ENCODE peak calls at places on chromosome 1, in seven cellular contexts. B is aorta, X is H1, G is tibial nerve, O is heart left ventricle, H is heart right ventricle, W is breast epithelium. A is an unnamed sample. For H3K4me1, the result is how much of the 10 kb centered on the place peaks cover.

GRCh38 chr1:176546825-176547224 is 83.8 kb downstream of the PAPPA2 start:
- DNase-seq in X (no peak), H (no peak), B (no peak), W (no peak), G (no peak), O (no peak), A (no peak)

GRCh38 chr1:112579801-112580510 is 39.0 kb downstream of the ST7L start:
- DNase-seq in W (no peak), O (no peak), B (no peak), H (no peak), X (no peak), G (no peak), A (no peak)

GRCh38 chr1:51443555-51443954 is 75.5 kb downstream of the EPS15 start:
- DNase-seq in B (no peak), H (no peak), X (no peak), W (no peak), O (no peak), G (no peak), A (no peak)

GRCh38 chr1:239616686-239617085 is 230.3 kb downstream of the CHRM3 start:
- DNase-seq in O (no peak), B (no peak), X (no peak), G (no peak), H (no peak), W (no peak), A (no peak)

GRCh38 chr1:151948506-151948905 is 39.2 kb upstream of the THEM4 start:
- DNase-seq in W (no peak), B (no peak), X (no peak), H (no peak), O (no peak), G (no peak), A (no peak)

GRCh38 chr1:88877382-88877825 is 14.0 kb downstream of the GTF2B start:
- DNase-seq in X (no peak), B (no peak), H (no peak), G (no peak), W (no peak), O (no peak), A (peak)

GRCh38 chr1:9351654-9352271 is 59.1 kb downstream of the SPSB1 start:
- DNase-seq in H (no peak), O (no peak), W (no peak), G (no peak), X (no peak), B (no peak), A (no peak)

GRCh38 chr1:36304521-36304920 is 1.6 kb upstream of the SH3D21 start:
- DNase-seq in H (no peak), W (no peak), B (peak), O (no peak), G (no peak), X (no peak), A (no peak)

GRCh38 chr1:201468501-201468843 is 516 bp downstream of the PHLDA3 start:
- DNase-seq in X (no peak), O (peak), G (no peak), W (no peak), H (no peak), B (no peak), A (no peak)

GRCh38 chr1:210635108-210635507 is 306.4 kb downstream of the HHAT start:
- DNase-seq in H (no peak), G (no peak), B (no peak), X (no peak), O (no peak), W (no peak), A (no peak)

GRCh38 chr1:95352767-95353166 is 118.8 kb downstream of the RWDD3 start:
- DNase-seq in H (no peak), B (no peak), G (no peak), X (no peak), O (no peak), W (peak), A (no peak)

GRCh38 chr1:58768971-58769808 is 14.7 kb downstream of the JUN start:
- DNase-seq in G (peak), W (peak), H (peak), B (peak), O (peak), X (peak), A (peak)

GRCh38 chr1:216559359-216559758 is 136.1 kb upstream of the USH2A start:
- DNase-seq in B (no peak), X (no peak), H (no peak), W (no peak), G (no peak), O (no peak), A (no peak)

GRCh38 chr1:40392206-40392605 is 18.7 kb downstream of the SMAP2 start:
- DNase-seq in O (no peak), X (no peak), G (no peak), B (no peak), H (no peak), W (no peak), A (peak)

GRCh38 chr1:227140376-227140775 is 177.9 kb downstream of the CDC42BPA start:
- DNase-seq in W (no peak), B (no peak), G (no peak), X (no peak), O (no peak), H (no peak), A (no peak)

DNA sequence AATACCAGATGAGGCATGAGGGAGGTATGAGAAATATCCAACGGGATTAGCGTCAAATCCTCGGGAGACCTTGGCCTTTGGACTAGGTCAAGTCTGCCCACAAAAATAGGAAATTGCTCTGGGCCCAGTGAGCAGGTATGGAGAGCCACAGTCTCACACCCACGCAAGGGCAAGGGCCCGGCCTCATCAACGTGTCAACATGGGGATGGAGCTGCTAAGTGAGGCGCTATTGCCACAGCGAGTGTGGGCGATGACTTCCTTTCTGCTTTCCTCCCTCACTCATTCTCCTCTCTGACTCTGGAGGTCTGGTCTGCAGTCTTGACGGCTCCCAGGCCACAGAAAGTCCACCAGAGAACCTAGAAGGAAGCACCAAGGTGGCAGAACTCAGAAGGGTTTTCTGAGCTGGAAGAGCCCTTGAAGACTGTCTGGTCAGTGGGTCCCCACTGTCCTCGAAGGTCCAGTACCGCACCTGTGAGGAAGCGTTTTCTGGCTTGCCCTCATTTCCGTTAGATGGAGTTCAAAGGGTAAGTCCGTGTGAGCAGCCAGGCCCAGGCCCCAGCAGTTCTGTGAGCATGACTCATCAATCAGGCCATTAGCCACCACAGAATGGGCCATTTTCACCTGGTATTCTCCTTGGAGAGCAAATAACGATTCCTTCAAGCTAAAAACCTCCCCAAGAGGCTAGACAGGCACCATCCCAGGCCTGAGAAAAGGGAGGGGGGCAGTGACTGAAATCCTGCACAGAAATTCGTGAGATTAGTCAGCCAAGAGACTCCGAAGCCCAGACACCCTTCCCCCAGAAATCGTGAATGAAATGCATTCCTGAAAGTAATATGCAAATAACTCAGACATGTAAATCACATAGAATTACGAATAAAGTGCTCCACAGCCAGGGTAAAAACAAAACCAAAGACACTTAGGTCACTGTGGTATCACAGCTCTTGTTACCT is 66.2 kb downstream of the BCAR3 start:
- DNase-seq in X (no peak), B (no peak), W (no peak), G (no peak), O (no peak), H (no peak), A (peak)
- H3K4me1 ChIP-seq in X (under half), B (under half), W (under half), G (half or more), O (half or more), H (half or more), A (half or more)

GRCh38 chr1:41714613-41715389 is 203.9 kb downstream of the HIVEP3 start:
- DNase-seq in G (no peak), O (no peak), B (no peak), W (no peak), H (no peak), X (no peak), A (no peak)
- H3K27ac ChIP-seq in G (no peak), O (no peak), B (no peak), W (no peak), H (no peak), X (no peak), A (peak)

GRCh38 chr1:1179983-1180861 is 6.5 kb downstream of the TTLL10 start:
- DNase-seq in O (peak), W (no peak), G (no peak), X (peak), B (peak), H (no peak), A (no peak)
- H3K4me1 ChIP-seq in O (under half), W (under half), G (under half), X (under half), B (under half), H (under half), A (under half)

DNA sequence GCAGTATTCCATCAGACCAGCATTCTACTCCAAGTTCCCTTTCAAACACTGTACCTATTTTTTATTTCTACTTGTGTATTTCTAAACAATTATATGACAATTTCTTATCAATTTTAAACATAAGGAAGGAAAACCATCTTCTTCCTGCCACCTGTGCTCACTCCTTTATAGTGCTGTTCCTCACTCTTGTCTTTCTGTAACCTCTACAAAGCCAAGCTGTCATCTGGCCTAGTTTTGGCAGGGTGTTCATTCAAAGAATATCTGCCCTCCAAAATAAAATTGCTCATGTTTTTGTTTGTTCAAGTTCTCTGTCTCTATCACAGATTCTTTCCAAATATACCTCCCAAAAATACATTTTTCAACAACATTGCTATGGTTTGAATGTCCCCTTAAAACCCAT is 360.2 kb downstream of the VAV3 start:
- DNase-seq in X (no peak), W (no peak), G (no peak), H (no peak), B (no peak), O (no peak), A (no peak)
- H3K27ac ChIP-seq in X (no peak), W (no peak), G (no peak), H (no peak), B (no peak), O (no peak), A (no peak)

GRCh38 chr1:203404546-203404945 is 53.6 kb upstream of the FMOD start:
- DNase-seq in H (no peak), W (no peak), B (no peak), O (no peak), G (no peak), X (no peak), A (no peak)

GRCh38 chr1:203407301-203407700 is 56.4 kb upstream of the FMOD start:
- DNase-seq in X (no peak), H (no peak), G (no peak), W (no peak), O (no peak), B (no peak), A (no peak)

GRCh38 chr1:203408485-203409229 is 57.7 kb upstream of the FMOD start:
- DNase-seq in O (peak), X (no peak), G (peak), H (peak), W (peak), B (peak), A (peak)

GRCh38 chr1:203405703-203406430 is 54.9 kb upstream of the FMOD start:
- DNase-seq in O (no peak), X (no peak), H (no peak), W (no peak), G (no peak), B (no peak), A (no peak)

GRCh38 chr1:203406446-203407045 is 55.6 kb upstream of the FMOD start:
- DNase-seq in X (no peak), W (no peak), O (peak), G (peak), H (peak), B (peak), A (no peak)
- H3K4me1 ChIP-seq in X (under half), W (under half), O (half or more), G (half or more), H (half or more), B (under half), A (under half)

DNA sequence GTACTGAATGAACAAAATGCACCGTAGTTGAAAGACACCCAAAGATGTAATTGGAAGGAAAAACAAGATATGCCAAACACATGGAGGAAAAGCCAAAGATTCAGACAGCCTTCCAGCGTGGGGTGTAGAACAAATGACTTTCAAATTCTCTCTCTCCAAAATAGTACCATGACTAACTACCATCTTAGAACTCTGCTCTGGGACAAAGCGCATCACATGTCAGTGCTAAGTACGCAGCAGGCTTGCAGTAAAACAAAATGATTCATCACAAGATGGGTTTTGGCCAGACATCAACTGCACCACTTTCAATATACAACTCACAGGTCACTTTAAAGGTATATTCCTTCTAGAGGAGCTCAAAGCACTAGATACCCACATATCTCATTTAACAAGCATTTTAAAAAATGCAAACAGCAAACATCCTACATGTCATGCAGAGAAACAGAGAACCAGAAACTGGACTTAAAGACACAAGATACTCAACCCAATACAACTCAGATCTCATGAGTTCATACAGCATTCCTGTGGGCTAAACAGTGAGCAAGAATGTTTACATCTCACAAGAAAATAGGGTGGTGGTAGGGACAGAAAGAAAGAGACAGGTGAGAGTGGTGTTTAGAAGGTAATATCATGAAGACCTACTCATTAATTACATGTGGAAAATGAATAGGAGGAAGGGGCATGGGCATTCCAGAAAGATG is 75.7 kb downstream of the BCAR3 start:
- DNase-seq in X (no peak), W (no peak), G (no peak), H (no peak), O (no peak), B (peak), A (peak)
- H3K27ac ChIP-seq in X (no peak), W (peak), G (no peak), H (peak), O (peak), B (no peak), A (peak)

GRCh38 chr1:27656157-27656893 is 15.7 kb downstream of the IFI6 start:
- DNase-seq in W (no peak), H (peak), B (peak), O (peak), X (peak), G (no peak), A (no peak)
- H3K4me1 ChIP-seq in W (under half), H (half or more), B (under half), O (half or more), X (under half), G (under half), A (under half)

DNA sequence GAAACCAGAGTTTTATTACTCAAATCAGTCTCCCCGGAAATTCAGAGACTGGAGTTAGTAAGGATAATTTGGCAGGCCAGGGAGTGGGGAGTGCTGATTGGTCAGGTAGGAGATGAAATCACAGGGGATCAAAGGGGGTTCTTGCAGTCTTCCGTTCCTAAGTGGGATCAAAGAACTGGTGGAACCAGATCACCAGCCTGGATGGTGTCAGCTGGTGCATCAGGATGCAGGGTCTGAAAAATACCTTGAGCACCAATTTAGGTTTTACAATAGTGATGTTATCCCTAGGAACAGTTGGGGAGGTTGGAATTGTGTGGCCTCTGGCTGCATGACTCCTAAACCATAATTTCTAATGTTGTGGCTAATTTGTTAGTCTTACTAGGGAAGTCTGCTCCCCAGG is 1.4 kb upstream of the CD101 start:
- DNase-seq in W (no peak), X (no peak), G (no peak), H (no peak), O (no peak), B (no peak), A (no peak)
- H3K27ac ChIP-seq in W (no peak), X (no peak), G (no peak), H (no peak), O (no peak), B (no peak), A (no peak)

A was measured in SJSA1.